ENCODE peak calls at places on chromosomes 1 and 21, in four cellular contexts. N, H, B and U are unnamed samples.

GRCh38 chr1:93330196-93330595 is 15.5 kb upstream of the DR1 start:
- DNase-seq in N (no peak), H (no peak), B (no peak), U (no peak)

GRCh38 chr1:3186526-3186921 is 117.5 kb downstream of the PRDM16 start:
- DNase-seq in N (peak), H (no peak), B (peak), U (peak)

GRCh38 chr1:56434659-56435202 is 144.6 kb downstream of the PLPP3 start:
- DNase-seq in N (no peak), H (no peak), B (no peak), U (no peak)

GRCh38 chr1:7616076-7616833 is 154.8 kb upstream of the VAMP3 start:
- DNase-seq in N (peak), H (peak), B (peak), U (peak)

GRCh38 chr1:243916160-243916559 is 66.1 kb upstream of the AKT3 start:
- DNase-seq in N (no peak), H (no peak), B (no peak), U (no peak)

GRCh38 chr21:33444499-33444898 is 35.3 kb downstream of the TMEM50B start:
- DNase-seq in N (no peak), H (no peak), B (no peak), U (no peak)

GRCh38 chr1:181239086-181239485 is 150.6 kb downstream of the IER5 start:
- DNase-seq in N (no peak), H (no peak), B (no peak), U (no peak)

GRCh38 chr21:20388400-20388799 is 609.8 kb upstream of the NCAM2 start:
- DNase-seq in N (no peak), H (no peak), B (no peak), U (no peak)

GRCh38 chr1:111920221-111921024 is 69.0 kb downstream of the KCND3 start:
- DNase-seq in N (peak), H (no peak), B (no peak), U (peak)

GRCh38 chr1:244112046-244112445 is 61.0 kb downstream of the ZBTB18 start:
- DNase-seq in N (no peak), H (no peak), B (no peak), U (no peak)

GRCh38 chr1:235910357-235911299 is 43.9 kb upstream of the LYST start:
- DNase-seq in N (no peak), H (peak), B (no peak), U (peak)

GRCh38 chr1:234281826-234282489 is 91.3 kb upstream of the COA6 start:
- DNase-seq in N (no peak), H (no peak), B (no peak), U (no peak)

GRCh38 chr1:94819584-94819944 is 593 bp upstream of the SLC44A3 start:
- DNase-seq in N (no peak), H (no peak), B (no peak), U (no peak)